ENCODE peak calls at places on chromosome 4, in nine cellular contexts. One of them, this sample, is unnamed.

GRCh38 chr4:81198151-81198550 is 16.9 kb downstream of the PRKG2 start:
- DNase-seq in heart left ventricle: no peak
- DNase-seq in amygdala: no peak
- DNase-seq in NCI-H2029: peak; percentile 46
- DNase-seq in naive thymus-derived CD4-positive, alpha-beta T cell: no peak
- DNase-seq in fibroblast of mammary gland: no peak
- DNase-seq in AG08396: no peak
- DNase-seq in mesendoderm: no peak
- DNase-seq in HEK293T: no peak
- DNase-seq in this sample: no peak

GRCh38 chr4:107138433-107138832 is 102.3 kb upstream of the DKK2 start:
- DNase-seq in heart left ventricle: no peak
- DNase-seq in amygdala: no peak
- DNase-seq in NCI-H2029: no peak
- DNase-seq in naive thymus-derived CD4-positive, alpha-beta T cell: no peak
- DNase-seq in fibroblast of mammary gland: no peak
- DNase-seq in AG08396: no peak
- DNase-seq in mesendoderm: no peak
- DNase-seq in HEK293T: no peak
- DNase-seq in this sample: no peak

GRCh38 chr4:109682875-109683274 is 20.4 kb downstream of the CASP6 start:
- DNase-seq in heart left ventricle: no peak
- DNase-seq in amygdala: no peak
- DNase-seq in NCI-H2029: no peak
- DNase-seq in naive thymus-derived CD4-positive, alpha-beta T cell: no peak
- DNase-seq in fibroblast of mammary gland: no peak
- DNase-seq in AG08396: no peak
- DNase-seq in mesendoderm: no peak
- DNase-seq in HEK293T: no peak
- DNase-seq in this sample: no peak

GRCh38 chr4:80058740-80059139 is 14.3 kb downstream of the ANTXR2 start:
- DNase-seq in heart left ventricle: no peak
- DNase-seq in amygdala: no peak
- DNase-seq in NCI-H2029: no peak
- DNase-seq in naive thymus-derived CD4-positive, alpha-beta T cell: no peak
- DNase-seq in fibroblast of mammary gland: no peak
- DNase-seq in AG08396: no peak
- DNase-seq in mesendoderm: peak; percentile 29
- DNase-seq in HEK293T: no peak
- DNase-seq in this sample: no peak

GRCh38 chr4:53671757-53672156 is 80.5 kb upstream of the LNX1 start:
- DNase-seq in heart left ventricle: no peak
- DNase-seq in amygdala: no peak
- DNase-seq in NCI-H2029: peak; percentile 41
- DNase-seq in naive thymus-derived CD4-positive, alpha-beta T cell: no peak
- DNase-seq in fibroblast of mammary gland: no peak
- DNase-seq in AG08396: no peak
- DNase-seq in mesendoderm: no peak
- DNase-seq in HEK293T: no peak
- DNase-seq in this sample: no peak

GRCh38 chr4:52640808-52641595 is 18.1 kb downstream of the USP46 start:
- DNase-seq in heart left ventricle: no peak
- DNase-seq in amygdala: no peak
- DNase-seq in NCI-H2029: no peak
- DNase-seq in naive thymus-derived CD4-positive, alpha-beta T cell: no peak
- DNase-seq in fibroblast of mammary gland: no peak
- DNase-seq in AG08396: peak; percentile 27
- DNase-seq in mesendoderm: no peak
- DNase-seq in HEK293T: no peak
- DNase-seq in this sample: no peak

GRCh38 chr4:121182296-121182695 is 18.2 kb upstream of the TNIP3 start:
- DNase-seq in heart left ventricle: no peak
- DNase-seq in amygdala: no peak
- DNase-seq in NCI-H2029: no peak
- DNase-seq in naive thymus-derived CD4-positive, alpha-beta T cell: no peak
- DNase-seq in fibroblast of mammary gland: no peak
- DNase-seq in AG08396: no peak
- DNase-seq in mesendoderm: no peak
- DNase-seq in HEK293T: no peak
- DNase-seq in this sample: peak; percentile 56

GRCh38 chr4:109072595-109072994 is 229.9 kb downstream of the COL25A1 start:
- DNase-seq in heart left ventricle: no peak
- DNase-seq in amygdala: no peak
- DNase-seq in NCI-H2029: no peak
- DNase-seq in naive thymus-derived CD4-positive, alpha-beta T cell: no peak
- DNase-seq in fibroblast of mammary gland: peak; percentile 95
- DNase-seq in AG08396: no peak
- DNase-seq in mesendoderm: no peak
- DNase-seq in HEK293T: no peak
- DNase-seq in this sample: no peak

GRCh38 chr4:152937535-152938236 is 1.6 kb downstream of the FHDC1 start:
- DNase-seq in heart left ventricle: peak; percentile 37
- DNase-seq in amygdala: no peak
- DNase-seq in NCI-H2029: no peak
- DNase-seq in naive thymus-derived CD4-positive, alpha-beta T cell: peak; percentile 37
- DNase-seq in fibroblast of mammary gland: peak; percentile 40
- DNase-seq in AG08396: peak; percentile 55
- DNase-seq in mesendoderm: no peak
- DNase-seq in HEK293T: peak; percentile 50
- DNase-seq in this sample: no peak

GRCh38 chr4:183347586-183347985 is 25.4 kb upstream of the CLDN24 start:
- DNase-seq in heart left ventricle: no peak
- DNase-seq in amygdala: no peak
- DNase-seq in NCI-H2029: no peak
- DNase-seq in naive thymus-derived CD4-positive, alpha-beta T cell: no peak
- DNase-seq in fibroblast of mammary gland: peak; percentile 33
- DNase-seq in AG08396: no peak
- DNase-seq in mesendoderm: no peak
- DNase-seq in HEK293T: no peak
- DNase-seq in this sample: no peak

GRCh38 chr4:159366966-159367365 is 264.1 kb downstream of the RAPGEF2 start:
- DNase-seq in heart left ventricle: peak; percentile 53
- DNase-seq in amygdala: no peak
- DNase-seq in NCI-H2029: no peak
- DNase-seq in naive thymus-derived CD4-positive, alpha-beta T cell: no peak
- DNase-seq in fibroblast of mammary gland: no peak
- DNase-seq in AG08396: no peak
- DNase-seq in mesendoderm: peak; percentile 16
- DNase-seq in HEK293T: no peak
- DNase-seq in this sample: no peak

GRCh38 chr4:52942936-52943335 is 80.8 kb downstream of the RASL11B start:
- DNase-seq in heart left ventricle: no peak
- DNase-seq in amygdala: no peak
- DNase-seq in NCI-H2029: no peak
- DNase-seq in naive thymus-derived CD4-positive, alpha-beta T cell: no peak
- DNase-seq in fibroblast of mammary gland: no peak
- DNase-seq in AG08396: no peak
- DNase-seq in mesendoderm: no peak
- DNase-seq in HEK293T: no peak
- DNase-seq in this sample: no peak

GRCh38 chr4:44806076-44806475 is 79.7 kb upstream of the GNPDA2 start:
- DNase-seq in heart left ventricle: no peak
- DNase-seq in amygdala: no peak
- DNase-seq in NCI-H2029: no peak
- DNase-seq in naive thymus-derived CD4-positive, alpha-beta T cell: no peak
- DNase-seq in fibroblast of mammary gland: no peak
- DNase-seq in AG08396: no peak
- DNase-seq in mesendoderm: no peak
- DNase-seq in HEK293T: no peak
- DNase-seq in this sample: no peak

GRCh38 chr4:3418029-3418762 is 23.6 kb upstream of the HGFAC start:
- DNase-seq in heart left ventricle: peak; percentile 25
- DNase-seq in amygdala: no peak
- DNase-seq in NCI-H2029: no peak
- DNase-seq in naive thymus-derived CD4-positive, alpha-beta T cell: no peak
- DNase-seq in fibroblast of mammary gland: no peak
- DNase-seq in AG08396: no peak
- DNase-seq in mesendoderm: peak; percentile 26
- DNase-seq in HEK293T: peak; percentile 42
- DNase-seq in this sample: no peak

GRCh38 chr4:100780126-100780525 is 262.3 kb upstream of the EMCN start:
- DNase-seq in heart left ventricle: no peak
- DNase-seq in amygdala: no peak
- DNase-seq in NCI-H2029: no peak
- DNase-seq in naive thymus-derived CD4-positive, alpha-beta T cell: no peak
- DNase-seq in fibroblast of mammary gland: no peak
- DNase-seq in AG08396: no peak
- DNase-seq in mesendoderm: no peak
- DNase-seq in HEK293T: no peak
- DNase-seq in this sample: no peak

GRCh38 chr4:4330794-4331193 is 40.7 kb downstream of the ZBTB49 start:
- DNase-seq in heart left ventricle: no peak
- DNase-seq in amygdala: no peak
- DNase-seq in NCI-H2029: no peak
- DNase-seq in naive thymus-derived CD4-positive, alpha-beta T cell: no peak
- DNase-seq in fibroblast of mammary gland: no peak
- DNase-seq in AG08396: no peak
- DNase-seq in mesendoderm: no peak
- DNase-seq in HEK293T: no peak
- DNase-seq in this sample: no peak

GRCh38 chr4:18777190-18777589 is 755.6 kb upstream of the LCORL start:
- DNase-seq in heart left ventricle: no peak
- DNase-seq in amygdala: no peak
- DNase-seq in NCI-H2029: no peak
- DNase-seq in naive thymus-derived CD4-positive, alpha-beta T cell: no peak
- DNase-seq in fibroblast of mammary gland: no peak
- DNase-seq in AG08396: no peak
- DNase-seq in mesendoderm: no peak
- DNase-seq in HEK293T: no peak
- DNase-seq in this sample: no peak

GRCh38 chr4:174604198-174604597 is 81.9 kb upstream of the HPGD start:
- DNase-seq in heart left ventricle: no peak
- DNase-seq in amygdala: no peak
- DNase-seq in NCI-H2029: peak; percentile 92
- DNase-seq in naive thymus-derived CD4-positive, alpha-beta T cell: no peak
- DNase-seq in fibroblast of mammary gland: peak; percentile 71
- DNase-seq in AG08396: no peak
- DNase-seq in mesendoderm: peak; percentile 59
- DNase-seq in HEK293T: no peak
- DNase-seq in this sample: no peak

GRCh38 chr4:15002659-15003440 is 569 bp downstream of the CPEB2 start:
- DNase-seq in heart left ventricle: peak; percentile 82
- DNase-seq in amygdala: peak; percentile 51
- DNase-seq in NCI-H2029: peak; percentile 31
- DNase-seq in naive thymus-derived CD4-positive, alpha-beta T cell: peak; percentile 76
- DNase-seq in fibroblast of mammary gland: peak; percentile 85
- DNase-seq in AG08396: peak; percentile 77
- DNase-seq in mesendoderm: peak; percentile 85
- DNase-seq in HEK293T: peak; percentile 44
- DNase-seq in this sample: peak; percentile 85

GRCh38 chr4:33649015-33649414 is 2595.3 kb downstream of the ARAP2 start:
- DNase-seq in heart left ventricle: no peak
- DNase-seq in amygdala: no peak
- DNase-seq in NCI-H2029: no peak
- DNase-seq in naive thymus-derived CD4-positive, alpha-beta T cell: no peak
- DNase-seq in fibroblast of mammary gland: peak; percentile 66
- DNase-seq in AG08396: no peak
- DNase-seq in mesendoderm: peak; percentile 61
- DNase-seq in HEK293T: no peak
- DNase-seq in this sample: no peak

GRCh38 chr4:138669479-138670165 is 346.0 kb upstream of the NOCT start:
- DNase-seq in heart left ventricle: no peak
- DNase-seq in amygdala: no peak
- DNase-seq in NCI-H2029: no peak
- DNase-seq in naive thymus-derived CD4-positive, alpha-beta T cell: no peak
- DNase-seq in fibroblast of mammary gland: peak; percentile 84
- DNase-seq in AG08396: peak; percentile 20
- DNase-seq in mesendoderm: no peak
- DNase-seq in HEK293T: no peak
- DNase-seq in this sample: no peak

GRCh38 chr4:47002593-47002992 is 9.2 kb upstream of the GABRA4 start:
- DNase-seq in heart left ventricle: no peak
- DNase-seq in amygdala: no peak
- DNase-seq in NCI-H2029: no peak
- DNase-seq in naive thymus-derived CD4-positive, alpha-beta T cell: no peak
- DNase-seq in fibroblast of mammary gland: peak; percentile 3
- DNase-seq in AG08396: peak; percentile 28
- DNase-seq in mesendoderm: no peak
- DNase-seq in HEK293T: peak; percentile 3
- DNase-seq in this sample: no peak

GRCh38 chr4:99438578-99438875 is 3.4 kb upstream of the ADH7 start:
- DNase-seq in heart left ventricle: no peak
- DNase-seq in amygdala: no peak
- DNase-seq in NCI-H2029: no peak
- DNase-seq in naive thymus-derived CD4-positive, alpha-beta T cell: no peak
- DNase-seq in fibroblast of mammary gland: peak; percentile 19
- DNase-seq in AG08396: no peak
- DNase-seq in mesendoderm: no peak
- DNase-seq in HEK293T: no peak
- DNase-seq in this sample: no peak

GRCh38 chr4:156805696-156806095 is 165.9 kb downstream of the PDGFC start:
- DNase-seq in heart left ventricle: no peak
- DNase-seq in amygdala: no peak
- DNase-seq in NCI-H2029: no peak
- DNase-seq in naive thymus-derived CD4-positive, alpha-beta T cell: no peak
- DNase-seq in fibroblast of mammary gland: no peak
- DNase-seq in AG08396: no peak
- DNase-seq in mesendoderm: peak; percentile 4
- DNase-seq in HEK293T: peak; percentile 17
- DNase-seq in this sample: no peak